ENCODE peak calls at places on chromosomes 7 and 10, in four cellular contexts. One of them, this sample, is unnamed.

GRCh38 chr7:32164341-32164996 is 94.3 kb upstream of the PDE1C start:
- DNase-seq in OCI-LY7: no peak
- DNase-seq in A549: peak; percentile 53
- DNase-seq in fibroblast of lung: peak; percentile 86
- DNase-seq in this sample: peak; percentile 64

GRCh38 chr7:15571303-15571878 is 9.6 kb upstream of the AGMO start:
- DNase-seq in OCI-LY7: no peak
- DNase-seq in A549: no peak
- DNase-seq in fibroblast of lung: peak; percentile 42
- DNase-seq in this sample: no peak

GRCh38 chr7:82202107-82202506 is 241.5 kb downstream of the CACNA2D1 start:
- DNase-seq in OCI-LY7: no peak
- DNase-seq in A549: no peak
- DNase-seq in fibroblast of lung: no peak
- DNase-seq in this sample: no peak

GRCh38 chr7:33698006-33698405 is 207.3 kb upstream of the BMPER start:
- DNase-seq in OCI-LY7: no peak
- DNase-seq in A549: no peak
- DNase-seq in fibroblast of lung: no peak
- DNase-seq in this sample: no peak

GRCh38 chr7:35250941-35251340 is 3.0 kb downstream of the TBX20 start:
- DNase-seq in OCI-LY7: no peak
- DNase-seq in A549: no peak
- DNase-seq in fibroblast of lung: no peak
- DNase-seq in this sample: no peak

GRCh38 chr10:132197271-132198067 is 10.7 kb downstream of the DPYSL4 start:
- DNase-seq in OCI-LY7: no peak
- DNase-seq in A549: no peak
- DNase-seq in fibroblast of lung: no peak
- DNase-seq in this sample: no peak

GRCh38 chr10:120513307-120513706 is 56.3 kb downstream of the PLPP4 start:
- DNase-seq in OCI-LY7: no peak
- DNase-seq in A549: no peak
- DNase-seq in fibroblast of lung: no peak
- DNase-seq in this sample: no peak

GRCh38 chr10:131617113-131617877 is 283.5 kb upstream of the PPP2R2D start:
- DNase-seq in OCI-LY7: no peak
- DNase-seq in A549: no peak
- DNase-seq in fibroblast of lung: no peak
- DNase-seq in this sample: no peak

GRCh38 chr7:157668221-157668883 is 331.5 kb downstream of the DNAJB6 start:
- DNase-seq in OCI-LY7: peak; percentile 68
- DNase-seq in A549: no peak
- DNase-seq in fibroblast of lung: no peak
- DNase-seq in this sample: no peak

GRCh38 chr10:117274509-117274908 is 33.6 kb downstream of the SLC18A2 start:
- DNase-seq in OCI-LY7: no peak
- DNase-seq in A549: no peak
- DNase-seq in fibroblast of lung: no peak
- DNase-seq in this sample: no peak

GRCh38 chr7:125099519-125099918 is 169.9 kb upstream of the POT1 start:
- DNase-seq in OCI-LY7: no peak
- DNase-seq in A549: no peak
- DNase-seq in fibroblast of lung: no peak
- DNase-seq in this sample: no peak

GRCh38 chr7:77696643-77697534 is 630 bp downstream of the RSBN1L start:
- DNase-seq in OCI-LY7: peak; percentile 70
- DNase-seq in A549: peak; percentile 34
- DNase-seq in fibroblast of lung: peak; percentile 67
- DNase-seq in this sample: peak; percentile 53

GRCh38 chr10:14468022-14468421 is 137.3 kb upstream of the FRMD4A start:
- DNase-seq in OCI-LY7: no peak
- DNase-seq in A549: no peak
- DNase-seq in fibroblast of lung: peak; percentile 85
- DNase-seq in this sample: no peak

GRCh38 chr7:2717293-2717904 is 29.4 kb downstream of the AMZ1 start:
- DNase-seq in OCI-LY7: peak; percentile 70
- DNase-seq in A549: no peak
- DNase-seq in fibroblast of lung: no peak
- DNase-seq in this sample: no peak

GRCh38 chr10:114879541-114880158 is 58.1 kb downstream of the FHIP2A start:
- DNase-seq in OCI-LY7: peak; percentile 45
- DNase-seq in A549: peak; percentile 46
- DNase-seq in fibroblast of lung: peak; percentile 17
- DNase-seq in this sample: peak; percentile 75

GRCh38 chr7:151060416-151061234 is 1.2 kb downstream of the SLC4A2 start:
- DNase-seq in OCI-LY7: peak; percentile 26
- DNase-seq in A549: peak; percentile 79
- DNase-seq in fibroblast of lung: peak; percentile 34
- DNase-seq in this sample: no peak

GRCh38 chr10:61840403-61840802 is 61.1 kb upstream of the ARID5B start:
- DNase-seq in OCI-LY7: peak; percentile 16
- DNase-seq in A549: no peak
- DNase-seq in fibroblast of lung: no peak
- DNase-seq in this sample: no peak

GRCh38 chr7:47405921-47406765 is 175.8 kb downstream of the TNS3 start:
- DNase-seq in OCI-LY7: no peak
- DNase-seq in A549: no peak
- DNase-seq in fibroblast of lung: peak; percentile 74
- DNase-seq in this sample: no peak

GRCh38 chr10:46547331-46547880 is 9.1 kb downstream of the GPRIN2 start:
- DNase-seq in OCI-LY7: no peak
- DNase-seq in A549: no peak
- DNase-seq in fibroblast of lung: no peak
- DNase-seq in this sample: peak; percentile 30

GRCh38 chr7:154167807-154168206 is 115.6 kb downstream of the DPP6 start:
- DNase-seq in OCI-LY7: no peak
- DNase-seq in A549: no peak
- DNase-seq in fibroblast of lung: no peak
- DNase-seq in this sample: no peak

GRCh38 chr10:605632-606325 is 83.7 kb downstream of the DIP2C start:
- DNase-seq in OCI-LY7: no peak
- DNase-seq in A549: no peak
- DNase-seq in fibroblast of lung: no peak
- DNase-seq in this sample: no peak

GRCh38 chr7:150451097-150451793 is 815 bp downstream of the GIMAP8 start:
- DNase-seq in OCI-LY7: no peak
- DNase-seq in A549: no peak
- DNase-seq in fibroblast of lung: no peak
- DNase-seq in this sample: no peak

GRCh38 chr7:108420482-108420908 is 35.7 kb downstream of the NRCAM start:
- DNase-seq in OCI-LY7: no peak
- DNase-seq in A549: peak; percentile 44
- DNase-seq in fibroblast of lung: peak; percentile 78
- DNase-seq in this sample: no peak

GRCh38 chr7:128937647-128938523 is at the start of gene IRF5:
- DNase-seq in OCI-LY7: no peak
- DNase-seq in A549: peak; percentile 37
- DNase-seq in fibroblast of lung: no peak
- DNase-seq in this sample: peak; percentile 56

GRCh38 chr7:132116369-132116768 is 459.9 kb downstream of the PLXNA4 start:
- DNase-seq in OCI-LY7: no peak
- DNase-seq in A549: peak; percentile 54
- DNase-seq in fibroblast of lung: peak; percentile 59
- DNase-seq in this sample: no peak

GRCh38 chr10:21849624-21850023 is 153.9 kb downstream of the DNAJC1 start:
- DNase-seq in OCI-LY7: no peak
- DNase-seq in A549: no peak
- DNase-seq in fibroblast of lung: no peak
- DNase-seq in this sample: no peak

GRCh38 chr7:39199951-39200350 is 222.2 kb downstream of the POU6F2 start:
- DNase-seq in OCI-LY7: no peak
- DNase-seq in A549: no peak
- DNase-seq in fibroblast of lung: no peak
- DNase-seq in this sample: no peak

GRCh38 chr10:123380491-123381085 is 226.4 kb downstream of the BUB3 start:
- DNase-seq in OCI-LY7: no peak
- DNase-seq in A549: peak; percentile 12
- DNase-seq in fibroblast of lung: peak; percentile 31
- DNase-seq in this sample: no peak
- H3K4me2 ChIP-seq in OCI-LY7: no peak overlapping the region
- H3K4me2 ChIP-seq in A549: no peak overlapping the region
- H3K4me2 ChIP-seq in fibroblast of lung: no peak overlapping the region
- H3K4me2 ChIP-seq in this sample: no peak overlapping the region

GRCh38 chr7:3762146-3762831 is 461.2 kb downstream of the SDK1 start:
- DNase-seq in OCI-LY7: no peak
- DNase-seq in A549: no peak
- DNase-seq in fibroblast of lung: no peak
- DNase-seq in this sample: no peak
- TF ChIP-seq CTCF in OCI-LY7: no peak
- TF ChIP-seq CTCF in A549: no peak
- TF ChIP-seq CTCF in fibroblast of lung: no peak
- TF ChIP-seq CTCF in this sample: no peak

GRCh38 chr7:114843102-114843501 is 78.8 kb upstream of the MDFIC start:
- DNase-seq in OCI-LY7: no peak
- DNase-seq in A549: no peak
- DNase-seq in fibroblast of lung: no peak
- DNase-seq in this sample: no peak
- H3K4me2 ChIP-seq in OCI-LY7: no peak overlapping the region
- H3K4me2 ChIP-seq in A549: no peak overlapping the region
- H3K4me2 ChIP-seq in fibroblast of lung: no peak overlapping the region
- H3K4me2 ChIP-seq in this sample: no peak overlapping the region

GRCh38 chr7:73341877-73342276 is 13.9 kb downstream of the FKBP6 start:
- DNase-seq in OCI-LY7: no peak
- DNase-seq in A549: peak; percentile 63
- DNase-seq in fibroblast of lung: peak; percentile 76
- DNase-seq in this sample: no peak

GRCh38 chr7:73345538-73345937 is 17.6 kb downstream of the FKBP6 start:
- DNase-seq in OCI-LY7: no peak
- DNase-seq in A549: no peak
- DNase-seq in fibroblast of lung: no peak
- DNase-seq in this sample: no peak

GRCh38 chr7:73343671-73344380 is 15.9 kb downstream of the FKBP6 start:
- DNase-seq in OCI-LY7: no peak
- DNase-seq in A549: no peak
- DNase-seq in fibroblast of lung: no peak
- DNase-seq in this sample: no peak

GRCh38 chr7:73340514-73340913 is 12.6 kb downstream of the FKBP6 start:
- DNase-seq in OCI-LY7: no peak
- DNase-seq in A549: no peak
- DNase-seq in fibroblast of lung: no peak
- DNase-seq in this sample: peak; percentile 79

DNA sequence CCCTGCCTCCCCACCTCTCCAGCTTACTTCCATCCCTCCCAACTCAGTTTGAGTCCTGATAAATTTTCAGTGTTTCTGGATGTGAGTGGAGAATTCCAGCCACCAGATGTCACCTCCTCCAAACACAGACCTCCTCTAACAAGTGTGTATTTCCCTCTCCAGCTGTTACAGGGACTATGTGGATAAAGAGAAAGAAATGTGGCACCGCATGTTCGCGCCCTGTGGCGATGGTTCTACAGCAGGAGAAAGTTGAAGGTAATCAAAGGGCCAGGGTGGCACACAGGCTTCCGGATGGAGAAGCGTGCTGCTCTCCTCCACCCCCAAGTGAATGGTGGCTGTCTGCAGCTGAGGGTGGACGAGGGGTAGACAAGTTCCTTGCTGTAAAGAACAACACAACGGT is 14.7 kb downstream of the FKBP6 start:
- DNase-seq in OCI-LY7: no peak
- DNase-seq in A549: peak; percentile 67
- DNase-seq in fibroblast of lung: peak; percentile 45
- DNase-seq in this sample: peak; percentile 68
- TF ChIP-seq CTCF in OCI-LY7: no peak
- TF ChIP-seq CTCF in A549: peak; percentile 66
- TF ChIP-seq CTCF in fibroblast of lung: peak; percentile 68
- TF ChIP-seq CTCF in this sample: peak; percentile 63

GRCh38 chr10:98957801-98958200 is 277.9 kb downstream of the HPSE2 start:
- DNase-seq in OCI-LY7: no peak
- DNase-seq in A549: no peak
- DNase-seq in fibroblast of lung: no peak
- DNase-seq in this sample: no peak

GRCh38 chr10:98959486-98959885 is 276.2 kb downstream of the HPSE2 start:
- DNase-seq in OCI-LY7: no peak
- DNase-seq in A549: no peak
- DNase-seq in fibroblast of lung: no peak
- DNase-seq in this sample: no peak

DNA sequence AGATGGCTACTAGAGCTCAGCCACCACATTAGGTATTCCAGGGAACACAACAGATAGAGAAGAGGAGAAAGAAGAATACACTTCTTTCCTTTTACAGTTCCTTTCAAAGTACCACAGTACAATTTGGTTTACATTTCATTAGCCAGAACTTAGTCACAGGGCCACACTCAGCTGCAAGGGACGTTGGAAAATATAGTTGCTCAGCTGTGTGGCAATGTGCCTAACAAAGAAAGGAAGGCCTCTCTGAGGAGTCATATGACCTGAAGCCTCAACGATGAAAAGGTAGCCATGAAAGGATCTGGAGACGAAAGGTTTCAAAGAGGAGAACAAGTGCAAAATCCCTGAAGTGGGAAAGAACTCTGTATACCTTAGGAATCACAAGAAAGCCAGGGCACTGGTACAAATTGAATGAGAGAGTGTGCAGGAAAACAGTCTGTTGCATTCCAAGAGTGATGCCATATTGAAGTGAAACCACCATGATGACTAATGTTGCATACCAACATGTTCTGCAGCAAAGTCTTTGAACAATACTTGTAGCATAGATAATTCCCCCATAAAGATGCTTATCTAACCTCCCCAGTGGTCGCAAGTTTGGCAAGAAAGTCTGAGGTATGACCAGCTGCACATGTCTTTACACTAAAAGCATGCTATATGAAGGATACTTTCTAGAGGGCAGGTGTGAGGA is 278.9 kb downstream of the HPSE2 start:
- DNase-seq in OCI-LY7: no peak
- DNase-seq in A549: no peak
- DNase-seq in fibroblast of lung: peak; percentile 43
- DNase-seq in this sample: no peak
- H3K4me2 ChIP-seq in OCI-LY7: no peak overlapping the region
- H3K4me2 ChIP-seq in A549: no peak overlapping the region
- H3K4me2 ChIP-seq in fibroblast of lung: no peak overlapping the region
- H3K4me2 ChIP-seq in this sample: no peak overlapping the region